ENCODE peak calls at places on chromosomes 2 and 18, in ten cellular contexts. One of them, this sample, is unnamed.

GRCh38 chr2:67476808-67477790 is 80.0 kb downstream of the ETAA1 start:
- DNase-seq in spleen: no peak
- DNase-seq in Peyer's patch: no peak
- DNase-seq in upper lobe of right lung: no peak
- DNase-seq in IMR-90: peak; percentile 81
- DNase-seq in fibroblast of lung: peak; percentile 83
- DNase-seq in esophagus squamous epithelium: no peak
- DNase-seq in hepatocyte: peak; percentile 62
- DNase-seq in left lung: no peak
- DNase-seq in left ventricle myocardium inferior: no peak
- DNase-seq in this sample: no peak

GRCh38 chr2:229921892-229922448 is at the start of gene TRIP12:
- DNase-seq in spleen: peak; percentile 96
- DNase-seq in Peyer's patch: peak; percentile 95
- DNase-seq in upper lobe of right lung: peak; percentile 95
- DNase-seq in IMR-90: peak; percentile 98
- DNase-seq in fibroblast of lung: peak; percentile 98
- DNase-seq in esophagus squamous epithelium: peak; percentile 75
- DNase-seq in hepatocyte: peak; percentile 95
- DNase-seq in left lung: peak; percentile 92
- DNase-seq in left ventricle myocardium inferior: peak; percentile 94
- DNase-seq in this sample: peak; percentile 94

GRCh38 chr2:184004945-184005672 is 593.2 kb upstream of the ZNF804A start:
- DNase-seq in spleen: no peak
- DNase-seq in Peyer's patch: no peak
- DNase-seq in upper lobe of right lung: no peak
- DNase-seq in IMR-90: no peak
- DNase-seq in fibroblast of lung: no peak
- DNase-seq in esophagus squamous epithelium: no peak
- DNase-seq in hepatocyte: no peak
- DNase-seq in left lung: no peak
- DNase-seq in left ventricle myocardium inferior: no peak
- DNase-seq in this sample: no peak

GRCh38 chr2:230930149-230930780 is 5.2 kb upstream of the GPR55 start:
- DNase-seq in spleen: no peak
- DNase-seq in Peyer's patch: no peak
- DNase-seq in upper lobe of right lung: no peak
- DNase-seq in IMR-90: no peak
- DNase-seq in fibroblast of lung: no peak
- DNase-seq in esophagus squamous epithelium: no peak
- DNase-seq in hepatocyte: no peak
- DNase-seq in left lung: no peak
- DNase-seq in left ventricle myocardium inferior: no peak
- DNase-seq in this sample: no peak

GRCh38 chr2:70425682-70426301 is 123.9 kb upstream of the FAM136A start:
- DNase-seq in spleen: no peak
- DNase-seq in Peyer's patch: no peak
- DNase-seq in upper lobe of right lung: peak; percentile 79
- DNase-seq in IMR-90: no peak
- DNase-seq in fibroblast of lung: no peak
- DNase-seq in esophagus squamous epithelium: no peak
- DNase-seq in hepatocyte: no peak
- DNase-seq in left lung: peak; percentile 38
- DNase-seq in left ventricle myocardium inferior: no peak
- DNase-seq in this sample: peak; percentile 64

GRCh38 chr2:97691166-97691565 is 21.7 kb downstream of the C2orf92 start:
- DNase-seq in spleen: no peak
- DNase-seq in Peyer's patch: no peak
- DNase-seq in upper lobe of right lung: no peak
- DNase-seq in IMR-90: no peak
- DNase-seq in fibroblast of lung: no peak
- DNase-seq in esophagus squamous epithelium: no peak
- DNase-seq in hepatocyte: no peak
- DNase-seq in left lung: no peak
- DNase-seq in left ventricle myocardium inferior: no peak
- DNase-seq in this sample: no peak

GRCh38 chr2:120253021-120253882 is 600 bp downstream of the RALB start:
- DNase-seq in spleen: peak; percentile 97
- DNase-seq in Peyer's patch: peak; percentile 82
- DNase-seq in upper lobe of right lung: peak; percentile 94
- DNase-seq in IMR-90: peak; percentile 78
- DNase-seq in fibroblast of lung: peak; percentile 85
- DNase-seq in esophagus squamous epithelium: peak; percentile 37
- DNase-seq in hepatocyte: peak; percentile 89
- DNase-seq in left lung: peak; percentile 90
- DNase-seq in left ventricle myocardium inferior: peak; percentile 88
- DNase-seq in this sample: peak; percentile 94

GRCh38 chr2:437772-438393 is 150.0 kb upstream of the ALKAL2 start:
- DNase-seq in spleen: peak; percentile 92
- DNase-seq in Peyer's patch: no peak
- DNase-seq in upper lobe of right lung: no peak
- DNase-seq in IMR-90: no peak
- DNase-seq in fibroblast of lung: no peak
- DNase-seq in esophagus squamous epithelium: peak; percentile 22
- DNase-seq in hepatocyte: no peak
- DNase-seq in left lung: peak; percentile 51
- DNase-seq in left ventricle myocardium inferior: no peak
- DNase-seq in this sample: no peak

GRCh38 chr2:171712051-171712450 is 24.8 kb downstream of the DYNC1I2 start:
- DNase-seq in spleen: no peak
- DNase-seq in Peyer's patch: no peak
- DNase-seq in upper lobe of right lung: no peak
- DNase-seq in IMR-90: peak; percentile 92
- DNase-seq in fibroblast of lung: peak; percentile 74
- DNase-seq in esophagus squamous epithelium: no peak
- DNase-seq in hepatocyte: no peak
- DNase-seq in left lung: no peak
- DNase-seq in left ventricle myocardium inferior: no peak
- DNase-seq in this sample: no peak

GRCh38 chr2:5705490-5705889 is 13.3 kb downstream of the SOX11 start:
- DNase-seq in spleen: no peak
- DNase-seq in Peyer's patch: no peak
- DNase-seq in upper lobe of right lung: no peak
- DNase-seq in IMR-90: no peak
- DNase-seq in fibroblast of lung: no peak
- DNase-seq in esophagus squamous epithelium: no peak
- DNase-seq in hepatocyte: no peak
- DNase-seq in left lung: no peak
- DNase-seq in left ventricle myocardium inferior: no peak
- DNase-seq in this sample: no peak

GRCh38 chr18:6341709-6342108 is 73.0 kb downstream of the L3MBTL4 start:
- DNase-seq in spleen: no peak
- DNase-seq in Peyer's patch: no peak
- DNase-seq in upper lobe of right lung: no peak
- DNase-seq in IMR-90: no peak
- DNase-seq in fibroblast of lung: no peak
- DNase-seq in esophagus squamous epithelium: no peak
- DNase-seq in hepatocyte: no peak
- DNase-seq in left lung: no peak
- DNase-seq in left ventricle myocardium inferior: no peak
- DNase-seq in this sample: no peak

GRCh38 chr2:169397697-169398096 is 35.4 kb upstream of the LRP2 start:
- DNase-seq in spleen: no peak
- DNase-seq in Peyer's patch: no peak
- DNase-seq in upper lobe of right lung: no peak
- DNase-seq in IMR-90: no peak
- DNase-seq in fibroblast of lung: peak; percentile 11
- DNase-seq in esophagus squamous epithelium: no peak
- DNase-seq in hepatocyte: peak; percentile 29
- DNase-seq in left lung: no peak
- DNase-seq in left ventricle myocardium inferior: no peak
- DNase-seq in this sample: no peak

GRCh38 chr2:219104107-219105050 is 43.7 kb upstream of the IHH start:
- DNase-seq in spleen: no peak
- DNase-seq in Peyer's patch: no peak
- DNase-seq in upper lobe of right lung: no peak
- DNase-seq in IMR-90: peak; percentile 32
- DNase-seq in fibroblast of lung: peak; percentile 39
- DNase-seq in esophagus squamous epithelium: no peak
- DNase-seq in hepatocyte: no peak
- DNase-seq in left lung: no peak
- DNase-seq in left ventricle myocardium inferior: no peak
- DNase-seq in this sample: no peak

GRCh38 chr18:46369323-46369722 is 265.1 kb downstream of the HAUS1 start:
- DNase-seq in spleen: no peak
- DNase-seq in Peyer's patch: no peak
- DNase-seq in upper lobe of right lung: no peak
- DNase-seq in IMR-90: no peak
- DNase-seq in fibroblast of lung: no peak
- DNase-seq in esophagus squamous epithelium: no peak
- DNase-seq in hepatocyte: no peak
- DNase-seq in left lung: no peak
- DNase-seq in left ventricle myocardium inferior: no peak
- DNase-seq in this sample: no peak

GRCh38 chr2:69190743-69191425 is 177.9 kb downstream of the ANTXR1 start:
- DNase-seq in spleen: no peak
- DNase-seq in Peyer's patch: no peak
- DNase-seq in upper lobe of right lung: no peak
- DNase-seq in IMR-90: no peak
- DNase-seq in fibroblast of lung: peak; percentile 36
- DNase-seq in esophagus squamous epithelium: no peak
- DNase-seq in hepatocyte: no peak
- DNase-seq in left lung: no peak
- DNase-seq in left ventricle myocardium inferior: no peak
- DNase-seq in this sample: no peak

GRCh38 chr2:152615177-152615576 is 102.1 kb downstream of the PRPF40A start:
- DNase-seq in spleen: no peak
- DNase-seq in Peyer's patch: no peak
- DNase-seq in upper lobe of right lung: no peak
- DNase-seq in IMR-90: no peak
- DNase-seq in fibroblast of lung: no peak
- DNase-seq in esophagus squamous epithelium: no peak
- DNase-seq in hepatocyte: no peak
- DNase-seq in left lung: no peak
- DNase-seq in left ventricle myocardium inferior: no peak
- DNase-seq in this sample: no peak
- H3K36me3 ChIP-seq in spleen: no peaks in the 10 kb centered on the region
- H3K36me3 ChIP-seq in Peyer's patch: no peaks in the 10 kb centered on the region
- H3K36me3 ChIP-seq in upper lobe of right lung: peaks cover 42% of the 10 kb centered on the region
- H3K36me3 ChIP-seq in IMR-90: peaks cover 13% of the 10 kb centered on the region
- H3K36me3 ChIP-seq in fibroblast of lung: peaks cover 2% of the 10 kb centered on the region
- H3K36me3 ChIP-seq in esophagus squamous epithelium: no peaks in the 10 kb centered on the region
- H3K36me3 ChIP-seq in hepatocyte: no peaks in the 10 kb centered on the region
- H3K36me3 ChIP-seq in left lung: no peaks in the 10 kb centered on the region
- H3K36me3 ChIP-seq in left ventricle myocardium inferior: peaks cover 33% of the 10 kb centered on the region
- H3K36me3 ChIP-seq in this sample: peaks cover 56% of the 10 kb centered on the region

GRCh38 chr2:129010262-129010661 is 691.6 kb upstream of the HS6ST1 start:
- DNase-seq in spleen: no peak
- DNase-seq in Peyer's patch: no peak
- DNase-seq in upper lobe of right lung: no peak
- DNase-seq in IMR-90: no peak
- DNase-seq in fibroblast of lung: no peak
- DNase-seq in esophagus squamous epithelium: no peak
- DNase-seq in hepatocyte: no peak
- DNase-seq in left lung: no peak
- DNase-seq in left ventricle myocardium inferior: no peak
- DNase-seq in this sample: no peak
- H3K4me1 ChIP-seq in spleen: no peaks in the 10 kb centered on the region
- H3K4me1 ChIP-seq in Peyer's patch: no peaks in the 10 kb centered on the region
- H3K4me1 ChIP-seq in upper lobe of right lung: no peaks in the 10 kb centered on the region
- H3K4me1 ChIP-seq in IMR-90: no peaks in the 10 kb centered on the region
- H3K4me1 ChIP-seq in fibroblast of lung: no peaks in the 10 kb centered on the region
- H3K4me1 ChIP-seq in esophagus squamous epithelium: peaks cover 17% of the 10 kb centered on the region
- H3K4me1 ChIP-seq in hepatocyte: no peaks in the 10 kb centered on the region
- H3K4me1 ChIP-seq in left lung: no peaks in the 10 kb centered on the region
- H3K4me1 ChIP-seq in left ventricle myocardium inferior: no peaks in the 10 kb centered on the region
- H3K4me1 ChIP-seq in this sample: no peaks in the 10 kb centered on the region

DNA sequence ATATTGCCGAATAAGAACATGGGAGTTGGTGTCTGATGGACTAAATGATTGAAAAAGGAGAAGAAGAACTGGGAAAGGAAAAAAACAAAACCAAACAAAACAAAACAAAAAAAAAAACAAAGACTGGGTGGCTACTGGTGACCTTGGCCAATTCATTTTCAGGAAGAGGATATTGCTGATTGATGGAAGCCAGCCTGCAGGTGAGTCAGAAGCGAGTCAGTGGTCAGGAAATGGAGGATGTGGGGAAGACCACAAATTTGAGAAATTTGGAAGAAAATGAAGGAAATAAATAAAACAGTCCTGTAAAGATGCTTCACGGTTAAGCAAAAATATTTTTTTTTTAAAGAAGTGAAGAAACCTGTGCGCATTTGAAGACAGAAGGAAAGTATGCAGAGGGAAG is 296.9 kb downstream of the ZNF521 start:
- DNase-seq in spleen: no peak
- DNase-seq in Peyer's patch: no peak
- DNase-seq in upper lobe of right lung: no peak
- DNase-seq in IMR-90: peak; percentile 56
- DNase-seq in fibroblast of lung: no peak
- DNase-seq in esophagus squamous epithelium: no peak
- DNase-seq in hepatocyte: no peak
- DNase-seq in left lung: no peak
- DNase-seq in left ventricle myocardium inferior: no peak
- DNase-seq in this sample: no peak
- H3K36me3 ChIP-seq in spleen: no peaks in the 10 kb centered on the region
- H3K36me3 ChIP-seq in Peyer's patch: no peaks in the 10 kb centered on the region
- H3K36me3 ChIP-seq in upper lobe of right lung: no peaks in the 10 kb centered on the region
- H3K36me3 ChIP-seq in IMR-90: peaks cover 2% of the 10 kb centered on the region
- H3K36me3 ChIP-seq in fibroblast of lung: no peaks in the 10 kb centered on the region
- H3K36me3 ChIP-seq in esophagus squamous epithelium: no peaks in the 10 kb centered on the region
- H3K36me3 ChIP-seq in hepatocyte: no peaks in the 10 kb centered on the region
- H3K36me3 ChIP-seq in left lung: no peaks in the 10 kb centered on the region
- H3K36me3 ChIP-seq in left ventricle myocardium inferior: no peaks in the 10 kb centered on the region
- H3K36me3 ChIP-seq in this sample: no peaks in the 10 kb centered on the region

GRCh38 chr2:20424300-20425290 is 22.3 kb upstream of the RHOB start:
- DNase-seq in spleen: peak; percentile 89
- DNase-seq in Peyer's patch: no peak
- DNase-seq in upper lobe of right lung: peak; percentile 73
- DNase-seq in IMR-90: peak; percentile 93
- DNase-seq in fibroblast of lung: peak; percentile 97
- DNase-seq in esophagus squamous epithelium: peak; percentile 36
- DNase-seq in hepatocyte: no peak
- DNase-seq in left lung: peak; percentile 79
- DNase-seq in left ventricle myocardium inferior: peak; percentile 58
- DNase-seq in this sample: peak; percentile 71

GRCh38 chr2:20423376-20423775 is 23.5 kb upstream of the RHOB start:
- DNase-seq in spleen: no peak
- DNase-seq in Peyer's patch: no peak
- DNase-seq in upper lobe of right lung: no peak
- DNase-seq in IMR-90: no peak
- DNase-seq in fibroblast of lung: no peak
- DNase-seq in esophagus squamous epithelium: no peak
- DNase-seq in hepatocyte: no peak
- DNase-seq in left lung: no peak
- DNase-seq in left ventricle myocardium inferior: no peak
- DNase-seq in this sample: no peak

GRCh38 chr2:20423847-20424246 is 23.0 kb upstream of the RHOB start:
- DNase-seq in spleen: no peak
- DNase-seq in Peyer's patch: no peak
- DNase-seq in upper lobe of right lung: no peak
- DNase-seq in IMR-90: no peak
- DNase-seq in fibroblast of lung: no peak
- DNase-seq in esophagus squamous epithelium: no peak
- DNase-seq in hepatocyte: no peak
- DNase-seq in left lung: no peak
- DNase-seq in left ventricle myocardium inferior: no peak
- DNase-seq in this sample: no peak

GRCh38 chr2:20425884-20426283 is 21.0 kb upstream of the RHOB start:
- DNase-seq in spleen: no peak
- DNase-seq in Peyer's patch: no peak
- DNase-seq in upper lobe of right lung: no peak
- DNase-seq in IMR-90: no peak
- DNase-seq in fibroblast of lung: peak; percentile 53
- DNase-seq in esophagus squamous epithelium: no peak
- DNase-seq in hepatocyte: no peak
- DNase-seq in left lung: no peak
- DNase-seq in left ventricle myocardium inferior: no peak
- DNase-seq in this sample: no peak

GRCh38 chr2:20425371-20425881 is 21.4 kb upstream of the RHOB start:
- DNase-seq in spleen: no peak
- DNase-seq in Peyer's patch: no peak
- DNase-seq in upper lobe of right lung: no peak
- DNase-seq in IMR-90: peak; percentile 74
- DNase-seq in fibroblast of lung: peak; percentile 62
- DNase-seq in esophagus squamous epithelium: no peak
- DNase-seq in hepatocyte: no peak
- DNase-seq in left lung: no peak
- DNase-seq in left ventricle myocardium inferior: no peak
- DNase-seq in this sample: no peak
- H3K4me1 ChIP-seq in spleen: peaks cover 59% of the 10 kb centered on the region
- H3K4me1 ChIP-seq in Peyer's patch: no peaks in the 10 kb centered on the region
- H3K4me1 ChIP-seq in upper lobe of right lung: peaks cover 48% of the 10 kb centered on the region
- H3K4me1 ChIP-seq in IMR-90: peaks cover 34% of the 10 kb centered on the region
- H3K4me1 ChIP-seq in fibroblast of lung: peaks cover 45% of the 10 kb centered on the region
- H3K4me1 ChIP-seq in esophagus squamous epithelium: peaks cover 56% of the 10 kb centered on the region
- H3K4me1 ChIP-seq in hepatocyte: no peaks in the 10 kb centered on the region
- H3K4me1 ChIP-seq in left lung: peaks cover 20% of the 10 kb centered on the region
- H3K4me1 ChIP-seq in left ventricle myocardium inferior: peaks cover 59% of the 10 kb centered on the region
- H3K4me1 ChIP-seq in this sample: peaks cover 70% of the 10 kb centered on the region

This sample was measured in lower lobe of right lung.